ENCODE peak calls at places on chromosomes 11 and 22, in ten cellular contexts. M, S, I, D, Y, T, G, Z, U and C are unnamed samples. For H3K36me3, the result is how much of the 10 kb centered on the place peaks cover.

GRCh38 chr11:6646631-6647281 is 8.9 kb downstream of the DCHS1 start:
- DNase-seq in Y (peak), S (peak), D (no peak), Z (peak), M (no peak), T (no peak), G (no peak), I (no peak), U (no peak), C (no peak)

GRCh38 chr11:71501071-71501985 is 25.7 kb upstream of the KRTAP5-7 start:
- DNase-seq in T (no peak), D (no peak), M (no peak), G (no peak), S (no peak), I (no peak), Z (no peak), U (no peak), Y (no peak), C (no peak)

GRCh38 chr11:76620471-76620870 is 50.1 kb downstream of the LRRC32 start:
- DNase-seq in T (no peak), M (no peak), U (no peak), D (no peak), G (peak), S (no peak), Y (no peak), I (no peak), Z (no peak), C (no peak)

GRCh38 chr11:11163256-11163655 is 189.8 kb downstream of the CSNK2A3 start:
- DNase-seq in G (no peak), U (no peak), T (no peak), Z (no peak), S (no peak), I (peak), D (peak), Y (no peak), M (peak), C (no peak)

GRCh38 chr11:117095301-117096139 is 2.7 kb downstream of the SIK3 start:
- DNase-seq in Z (no peak), T (no peak), Y (peak), M (no peak), U (no peak), S (no peak), G (peak), I (no peak), D (no peak), C (no peak)

GRCh38 chr11:45180158-45180887 is 33.9 kb downstream of the PRDM11 start:
- DNase-seq in M (peak), Z (no peak), Y (peak), I (peak), G (no peak), T (peak), U (peak), D (peak), S (peak), C (peak)

GRCh38 chr11:15587059-15587458 is 472.3 kb downstream of the INSC start:
- DNase-seq in Z (no peak), G (no peak), S (no peak), Y (no peak), I (no peak), T (no peak), M (no peak), U (no peak), D (no peak), C (no peak)

GRCh38 chr11:115921986-115922385 is 417.8 kb upstream of the CADM1 start:
- DNase-seq in G (no peak), Z (no peak), M (no peak), I (no peak), U (no peak), Y (no peak), S (no peak), T (no peak), D (no peak), C (no peak)

GRCh38 chr11:113690619-113691569 is 15.2 kb downstream of the TMPRSS5 start:
- DNase-seq in Z (no peak), G (peak), Y (no peak), S (peak), U (no peak), T (no peak), I (peak), D (peak), M (peak), C (peak)

GRCh38 chr11:12769834-12770345 is 95.7 kb downstream of the TEAD1 start:
- DNase-seq in D (no peak), S (no peak), I (no peak), T (no peak), G (peak), Z (no peak), M (no peak), U (no peak), Y (no peak), C (no peak)

GRCh38 chr11:64742087-64742939 is 1.6 kb downstream of the RASGRP2 start:
- DNase-seq in I (peak), M (peak), Z (no peak), U (no peak), D (no peak), T (no peak), G (no peak), Y (no peak), S (peak), C (no peak)

GRCh38 chr22:21762712-21763581 is 27.4 kb upstream of the YPEL1 start:
- DNase-seq in S (no peak), G (no peak), Z (no peak), D (no peak), T (no peak), M (peak), U (no peak), I (no peak), Y (no peak), C (no peak)

GRCh38 chr11:7651700-7652099 is 21.6 kb downstream of the CYB5R2 start:
- DNase-seq in T (no peak), I (no peak), M (no peak), Y (no peak), U (no peak), Z (no peak), S (no peak), D (no peak), G (no peak), C (peak)

DNA sequence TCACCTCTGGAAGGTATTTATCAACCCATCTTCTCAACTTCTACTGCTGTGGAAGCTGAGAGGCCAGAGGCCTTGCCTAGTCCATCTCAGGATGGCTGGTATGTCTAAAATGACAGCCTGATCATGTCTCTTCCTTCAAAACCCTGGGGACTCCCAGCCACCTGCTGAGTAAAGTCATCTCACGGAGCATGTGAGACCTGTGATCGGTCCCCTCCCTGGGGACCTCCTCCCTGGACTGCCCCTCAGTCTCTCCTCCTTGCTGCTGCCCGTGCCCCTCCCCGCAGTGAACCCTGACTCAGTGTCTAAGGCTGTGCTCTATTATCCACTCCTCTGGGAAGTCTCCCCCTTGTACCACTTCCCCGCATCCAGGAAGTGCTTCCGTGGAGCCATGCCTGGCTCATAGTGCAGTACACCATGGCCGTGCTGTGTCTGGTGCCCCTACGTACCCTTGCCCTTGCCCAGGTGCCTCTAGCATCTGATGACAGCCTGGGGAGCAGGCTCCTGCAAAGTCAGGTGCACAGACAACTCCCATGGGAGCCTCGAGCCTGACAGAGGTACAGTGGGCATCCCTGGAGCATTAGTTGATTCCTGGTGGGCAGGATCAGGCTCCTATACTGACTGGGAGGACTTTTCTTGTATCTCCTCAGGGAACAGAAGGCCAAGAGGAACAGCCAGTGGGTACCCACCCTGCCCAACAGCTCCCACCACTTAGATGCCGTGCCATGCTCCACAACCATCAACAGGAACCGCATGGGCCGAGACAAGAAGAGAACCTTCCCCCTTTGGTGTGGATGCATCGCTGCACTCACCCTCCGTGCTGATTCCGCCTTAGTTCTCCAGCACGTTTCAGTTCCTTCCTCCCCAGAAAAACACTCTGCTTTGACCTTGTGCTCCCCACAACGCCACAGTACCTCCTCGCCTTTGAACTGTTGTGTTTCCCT is 13.8 kb downstream of the SMARCB1 start:
- DNase-seq in I (no peak), U (no peak), Y (no peak), M (no peak), Z (no peak), G (no peak), D (no peak), S (no peak), T (no peak), C (no peak)
- H3K36me3 ChIP-seq in I (under half), U (half or more), Y (under half), M (under half), Z (under half), G (under half), D (half or more), S (under half), T (under half), C (under half)

GRCh38 chr11:130848361-130849214 is 67.7 kb downstream of the SNX19 start:
- DNase-seq in I (no peak), Y (no peak), M (no peak), Z (no peak), U (no peak), D (no peak), G (no peak), S (no peak), T (no peak), C (no peak)
- H3K27ac ChIP-seq in I (no peak), Y (no peak), M (no peak), Z (no peak), U (no peak), D (no peak), G (peak), S (no peak), T (no peak), C (no peak)

DNA sequence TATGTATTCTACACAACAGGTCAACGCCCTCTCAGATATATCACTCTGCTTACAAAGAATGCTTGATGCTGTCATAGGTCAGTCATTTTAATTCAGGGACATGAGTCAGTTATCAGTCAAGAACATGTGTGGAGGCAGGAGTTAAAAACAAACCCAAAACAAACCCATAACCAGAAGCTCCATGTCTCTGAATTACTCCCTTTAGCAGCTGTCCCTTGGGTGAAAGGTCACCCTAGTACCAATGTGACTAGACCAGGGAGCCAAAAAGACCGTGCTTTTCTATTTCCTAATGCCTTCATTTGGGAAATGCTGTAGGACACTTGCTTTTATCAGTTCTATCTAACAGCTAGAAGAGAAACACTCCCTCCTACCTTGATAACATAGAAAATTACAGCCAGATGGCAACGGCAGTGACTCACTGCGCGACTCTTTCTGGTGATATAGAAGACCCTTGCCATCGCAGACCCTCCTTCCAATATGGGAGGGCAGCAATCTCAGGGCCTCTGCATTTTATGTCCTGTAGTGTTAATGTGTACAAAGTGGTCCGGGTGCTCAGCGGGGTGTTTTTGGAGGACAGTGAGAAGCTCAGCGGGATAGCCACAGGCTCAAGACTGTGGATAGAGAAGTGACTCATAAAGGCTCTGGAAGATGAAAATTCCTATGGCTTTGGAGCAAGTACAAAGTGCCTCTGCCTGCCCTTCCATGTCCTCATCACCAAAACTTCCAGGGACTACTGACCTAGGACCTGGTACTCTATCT is 24.8 kb downstream of the APOL5 start:
- DNase-seq in D (no peak), G (peak), S (no peak), Y (no peak), U (no peak), M (no peak), Z (no peak), T (no peak), I (no peak), C (no peak)
- H3K36me3 ChIP-seq in D (under half), G (under half), S (under half), Y (under half), U (under half), M (under half), Z (under half), T (under half), I (under half), C (under half)

DNA sequence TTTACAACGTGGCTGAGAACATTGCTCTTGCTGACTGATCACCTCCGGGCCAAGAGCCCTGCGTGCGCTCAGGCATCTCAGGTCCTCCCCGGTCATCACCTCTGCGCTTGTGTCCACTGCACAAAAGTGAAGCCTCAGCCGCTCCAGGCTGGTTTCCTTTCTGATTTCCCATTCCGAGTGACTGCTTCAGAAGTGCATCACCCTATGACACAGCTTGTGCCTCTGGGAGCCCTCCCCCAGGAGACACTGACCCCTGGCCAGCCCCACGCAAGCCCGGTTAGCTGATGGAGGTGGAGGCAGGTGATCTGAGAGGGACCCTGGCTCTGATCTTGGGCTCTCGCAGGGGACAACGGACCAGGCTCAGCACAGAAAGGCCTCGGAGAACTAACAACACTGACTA is 38.3 kb upstream of the GNB1L start:
- DNase-seq in I (no peak), T (no peak), G (no peak), M (no peak), U (no peak), Z (no peak), Y (no peak), D (no peak), S (no peak), C (no peak)
- H3K27ac ChIP-seq in I (no peak), T (no peak), G (peak), M (no peak), U (no peak), Z (peak), Y (no peak), D (no peak), S (no peak), C (no peak)

DNA sequence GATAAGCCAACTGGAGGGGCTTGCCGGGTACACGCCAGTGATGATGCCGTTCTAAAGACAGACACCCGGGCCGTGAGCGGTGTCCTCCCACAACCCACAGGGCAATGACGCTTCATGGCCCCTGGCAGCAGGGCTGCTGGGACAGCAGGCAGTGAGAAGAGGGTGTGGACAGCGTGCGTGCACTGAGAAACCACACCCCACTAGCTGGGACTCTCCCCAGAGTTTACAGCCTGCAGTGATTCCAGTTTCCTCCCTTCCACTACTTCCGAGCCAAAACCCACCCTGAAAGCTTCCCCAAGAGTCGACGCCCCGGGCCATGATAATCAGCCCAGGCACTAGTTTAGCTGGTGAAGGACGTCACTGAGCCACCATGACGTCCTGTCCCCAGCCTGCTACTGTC is 29.2 kb downstream of the CPT1A start:
- DNase-seq in Y (no peak), U (no peak), M (peak), Z (no peak), G (no peak), D (no peak), I (no peak), S (no peak), T (no peak), C (no peak)
- H3K36me3 ChIP-seq in Y (under half), U (under half), M (under half), Z (under half), G (under half), D (under half), I (under half), S (under half), T (under half), C (under half)

GRCh38 chr11:73306977-73307322 is 1.1 kb upstream of the ARHGEF17 start:
- DNase-seq in G (no peak), Z (no peak), S (no peak), D (no peak), T (no peak), I (no peak), M (no peak), U (no peak), Y (no peak), C (no peak)
- H3K27ac ChIP-seq in G (peak), Z (peak), S (peak), D (peak), T (peak), I (peak), M (peak), U (peak), Y (peak), C (peak)

GRCh38 chr22:17870408-17870807 is 96.1 kb upstream of the BID start:
- DNase-seq in U (no peak), G (no peak), Y (no peak), M (peak), D (no peak), I (no peak), S (no peak), T (no peak), Z (no peak), C (no peak)

GRCh38 chr22:17868771-17869170 is 94.5 kb upstream of the BID start:
- DNase-seq in M (no peak), Y (no peak), S (no peak), I (no peak), T (no peak), Z (no peak), D (no peak), G (no peak), U (no peak), C (no peak)

GRCh38 chr22:17871726-17872458 is 97.6 kb upstream of the BID start:
- DNase-seq in D (no peak), T (no peak), S (no peak), Z (no peak), M (no peak), G (no peak), I (no peak), U (no peak), Y (no peak), C (no peak)

GRCh38 chr22:17867160-17867785 is 93.0 kb upstream of the BID start:
- DNase-seq in G (no peak), I (no peak), M (peak), T (no peak), Y (no peak), Z (no peak), U (no peak), D (no peak), S (no peak), C (peak)

DNA sequence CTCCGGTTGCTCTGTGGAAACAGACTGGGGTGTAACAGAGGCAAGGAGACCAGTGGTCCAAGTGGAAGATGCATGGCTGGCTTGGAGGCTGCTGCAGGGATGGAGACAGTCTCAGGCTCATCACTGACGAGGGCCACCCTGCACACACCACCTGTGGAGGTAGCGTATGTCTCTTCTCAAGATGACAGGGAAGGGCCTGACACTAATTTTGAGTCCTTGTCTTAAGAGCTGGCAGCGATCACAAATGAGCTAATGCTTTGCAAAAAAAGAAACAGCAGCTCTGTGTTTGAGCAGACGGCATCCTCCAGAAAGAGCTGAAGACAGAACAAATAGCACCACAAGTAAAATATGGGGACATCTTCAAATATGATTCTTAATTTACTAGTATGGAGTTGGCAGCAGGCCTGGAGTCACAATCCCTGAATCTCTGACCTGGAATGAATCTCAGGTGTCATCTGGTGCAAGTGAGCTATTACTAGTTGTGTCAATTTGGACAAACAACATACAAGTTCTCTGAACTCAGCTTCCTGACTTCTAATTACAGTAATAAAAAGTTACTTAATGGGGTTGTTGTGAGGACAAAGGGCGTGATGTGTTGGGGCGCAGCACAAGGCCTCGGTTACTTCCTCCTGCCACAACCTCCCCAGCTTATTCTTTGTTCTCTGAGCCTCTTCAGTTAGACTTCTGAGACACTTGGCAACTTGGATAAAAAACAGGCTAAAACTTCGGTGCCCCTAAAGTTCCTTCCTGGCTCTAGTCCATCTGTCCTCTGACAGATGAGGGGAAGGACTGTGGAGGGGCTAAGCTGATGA is 95.2 kb upstream of the BID start:
- DNase-seq in M (peak), D (no peak), G (no peak), S (peak), T (no peak), I (no peak), Z (no peak), U (no peak), Y (no peak), C (no peak)
- H3K36me3 ChIP-seq in M (under half), D (under half), G (under half), S (under half), T (under half), I (under half), Z (under half), U (under half), Y (under half), C (under half)

DNA sequence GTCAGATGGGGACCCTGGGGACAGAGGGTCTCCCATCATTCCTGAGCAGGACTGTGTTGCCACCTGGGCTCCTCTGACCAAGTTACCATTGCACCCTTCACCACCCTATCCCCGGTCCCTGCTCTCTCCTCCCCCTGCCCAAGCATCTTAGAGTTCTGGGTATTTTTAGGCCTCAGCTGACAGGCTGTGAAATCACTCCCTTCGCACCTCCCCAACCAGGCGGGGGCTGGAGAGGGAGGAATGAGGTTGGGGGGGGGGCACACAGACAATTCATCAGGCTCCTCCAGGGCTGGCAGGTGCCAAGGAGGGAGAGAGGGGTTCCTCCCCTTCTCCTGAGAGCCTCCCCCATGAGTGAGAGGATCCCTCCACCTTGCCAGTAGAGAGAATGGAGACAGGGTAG is 9.0 kb downstream of the SYT7 start:
- DNase-seq in Z (no peak), M (no peak), Y (no peak), S (no peak), G (no peak), I (no peak), U (no peak), T (no peak), D (no peak), C (no peak)
- H3K27ac ChIP-seq in Z (no peak), M (no peak), Y (no peak), S (no peak), G (no peak), I (no peak), U (no peak), T (no peak), D (no peak), C (no peak)

GRCh38 chr11:61685611-61685955 is 5.4 kb downstream of the DAGLA start:
- DNase-seq in Y (peak), U (no peak), D (no peak), S (no peak), Z (no peak), M (no peak), T (no peak), I (no peak), G (no peak), C (no peak)
- H3K36me3 ChIP-seq in Y (under half), U (under half), D (under half), S (under half), Z (under half), M (under half), T (under half), I (under half), G (under half), C (under half)